ENCODE peak calls at places on chromosomes 12 and 14, in five cellular contexts. Y is CD8-positive, alpha-beta T cell; C is NCI-H1092 treated with DMSO at 0.1 percent for 48 hours; M is fibroblast of lung; I is C1 segment of cervical spinal cord. D is an unnamed sample.

GRCh38 chr12:6929806-6930452 is 2.2 kb downstream of the ATN1 start:
- DNase-seq in Y (no peak), C (no peak), M (no peak), I (no peak), D (no peak)

GRCh38 chr14:89765346-89765745 is 189.2 kb downstream of the EFCAB11 start:
- DNase-seq in Y (no peak), C (no peak), M (no peak), I (no peak), D (no peak)

GRCh38 chr14:57085801-57086200 is 182.9 kb downstream of the EXOC5 start:
- DNase-seq in Y (no peak), C (no peak), M (no peak), I (no peak), D (no peak)

GRCh38 chr12:115341442-115341841 is 657.5 kb upstream of the TBX3 start:
- DNase-seq in Y (no peak), C (no peak), M (peak; percentile 97), I (no peak), D (no peak)

GRCh38 chr12:10101648-10102220 is 2.9 kb upstream of the CLEC1A start:
- DNase-seq in Y (no peak), C (no peak), M (no peak), I (no peak), D (no peak)

GRCh38 chr14:95098984-95099599 is 58.2 kb downstream of the DICER1 start:
- DNase-seq in Y (peak; percentile 25), C (peak; percentile 39), M (peak; percentile 51), I (no peak), D (peak; percentile 23)

GRCh38 chr14:101628471-101628966 is 67.2 kb downstream of the DIO3 start:
- DNase-seq in Y (peak; percentile 76), C (peak; percentile 63), M (peak; percentile 54), I (peak; percentile 41), D (peak; percentile 89)

GRCh38 chr14:103576371-103577024 is 13.7 kb downstream of the COA8 start:
- DNase-seq in Y (no peak), C (no peak), M (peak; percentile 83), I (peak; percentile 26), D (peak; percentile 29)

GRCh38 chr14:73255005-73255400 is 17.7 kb downstream of the PAPLN start:
- DNase-seq in Y (no peak), C (no peak), M (no peak), I (no peak), D (peak; percentile 18)

GRCh38 chr12:104177663-104178501 is 37.7 kb upstream of the TXNRD1 start:
- DNase-seq in Y (no peak), C (no peak), M (peak; percentile 99), I (no peak), D (no peak)

GRCh38 chr14:92452471-92452870 is 61.1 kb upstream of the RIN3 start:
- DNase-seq in Y (no peak), C (no peak), M (no peak), I (no peak), D (no peak)

GRCh38 chr12:12216349-12217017 is 50.4 kb downstream of the LRP6 start:
- DNase-seq in Y (no peak), C (no peak), M (peak; percentile 18), I (no peak), D (no peak)

GRCh38 chr14:52179151-52179790 is 88.2 kb upstream of the PTGDR start:
- DNase-seq in Y (no peak), C (no peak), M (no peak), I (no peak), D (no peak)

GRCh38 chr14:77066555-77067172 is 31.4 kb upstream of the CIPC start:
- DNase-seq in Y (no peak), C (peak; percentile 63), M (no peak), I (no peak), D (no peak)

GRCh38 chr14:61211476-61212262 is 69.5 kb downstream of the TMEM30B start:
- DNase-seq in Y (no peak), C (peak; percentile 99), M (no peak), I (no peak), D (no peak)

GRCh38 chr14:54475911-54476310 is 12.9 kb downstream of the GMFB start:
- DNase-seq in Y (no peak), C (no peak), M (no peak), I (no peak), D (no peak)

GRCh38 chr14:93318927-93319326 is 13.9 kb downstream of the BTBD7 start:
- DNase-seq in Y (no peak), C (no peak), M (peak; percentile 47), I (no peak), D (no peak)

GRCh38 chr14:90396342-90397339 is at the start of gene CALM1:
- DNase-seq in Y (peak; percentile 98), C (peak; percentile 89), M (peak; percentile 96), I (peak; percentile 82), D (peak; percentile 93)

GRCh38 chr14:54782803-54783659 is 119.6 kb downstream of the GCH1 start:
- DNase-seq in Y (no peak), C (peak; percentile 73), M (no peak), I (no peak), D (peak; percentile 67)

GRCh38 chr14:33282811-33283210 is 344.1 kb downstream of the NPAS3 start:
- DNase-seq in Y (no peak), C (no peak), M (peak; percentile 74), I (no peak), D (no peak)

GRCh38 chr12:3107071-3107583 is 29.9 kb downstream of the TSPAN9 start:
- DNase-seq in Y (no peak), C (no peak), M (peak; percentile 84), I (no peak), D (no peak)

GRCh38 chr12:47394070-47394469 is 311.8 kb downstream of the RPAP3 start:
- DNase-seq in Y (no peak), C (no peak), M (peak; percentile 49), I (no peak), D (no peak)

GRCh38 chr12:52836042-52836466 is 1.9 kb upstream of the KRT79 start:
- DNase-seq in Y (peak; percentile 56), C (no peak), M (peak; percentile 85), I (no peak), D (no peak)

GRCh38 chr12:47867496-47867941 is 37.3 kb downstream of the VDR start:
- DNase-seq in Y (no peak), C (no peak), M (peak; percentile 87), I (no peak), D (no peak)

D was measured in B cell.